ENCODE peak calls at places on chromosomes 16 and 17, in four cellular contexts. Z, I, H and O are unnamed samples. For H3K36me3, the result is how much of the 10 kb centered on the place peaks cover.

GRCh38 chr17:77322534-77323412 is 182.0 kb downstream of the SEC14L1 start:
- DNase-seq in Z (no peak), I (peak), H (peak), O (no peak)

GRCh38 chr17:1573932-1574696 is 11.5 kb upstream of the PITPNA start:
- DNase-seq in Z (peak), I (peak), H (peak), O (no peak)

GRCh38 chr16:19783847-19784736 is 66.0 kb downstream of the IQCK start:
- DNase-seq in I (no peak), H (no peak), Z (no peak), O (no peak)

GRCh38 chr17:41575336-41575735 is 3.5 kb upstream of the KRT9 start:
- DNase-seq in Z (no peak), I (no peak), H (no peak), O (no peak)

GRCh38 chr17:76973040-76973439 is 104.8 kb downstream of the MGAT5B start:
- DNase-seq in H (no peak), I (no peak), Z (no peak), O (no peak)

GRCh38 chr17:66714046-66715023 is 120.6 kb upstream of the CACNG5 start:
- DNase-seq in H (no peak), Z (no peak), I (no peak), O (no peak)

GRCh38 chr17:77419547-77420475 is 279.0 kb downstream of the SEC14L1 start:
- DNase-seq in Z (peak), H (no peak), I (no peak), O (no peak)

GRCh38 chr17:1942066-1942365 is 83.1 kb downstream of the RTN4RL1 start:
- DNase-seq in I (no peak), Z (no peak), H (no peak), O (no peak)

GRCh38 chr17:31224366-31224765 is 72.7 kb downstream of the OMG start:
- DNase-seq in I (no peak), Z (no peak), H (no peak), O (no peak)

GRCh38 chr17:75778861-75779249 is 5.8 kb upstream of the UNK start:
- DNase-seq in H (peak), I (no peak), Z (peak), O (no peak)

GRCh38 chr16:57764341-57765159 is 29.0 kb downstream of the KATNB1 start:
- DNase-seq in I (peak), Z (peak), H (peak), O (peak)

GRCh38 chr17:38918916-38919315 is 6.5 kb upstream of the LASP1NB start:
- DNase-seq in Z (no peak), H (no peak), I (no peak), O (no peak)

GRCh38 chr16:13866073-13866472 is 53.9 kb upstream of the ERCC4 start:
- DNase-seq in Z (peak), I (peak), H (peak), O (peak)

GRCh38 chr16:57807968-57808528 is 5.8 kb upstream of the KIFC3 start:
- DNase-seq in I (peak), H (peak), Z (peak), O (no peak)

GRCh38 chr16:31532120-31532519 is 4.4 kb downstream of the AHSP start:
- DNase-seq in Z (no peak), I (no peak), H (no peak), O (no peak)

GRCh38 chr16:1457489-1458245 is 13.3 kb upstream of the CCDC154 start:
- DNase-seq in I (no peak), Z (peak), H (no peak), O (no peak)
- H3K4me3 ChIP-seq in I (no peak), Z (no peak), H (no peak), O (no peak)

GRCh38 chr17:63647065-63647725 is 25.0 kb downstream of the MAP3K3 start:
- DNase-seq in I (no peak), H (no peak), Z (no peak), O (no peak)

GRCh38 chr17:63649813-63650212 is 27.6 kb downstream of the MAP3K3 start:
- DNase-seq in H (no peak), I (no peak), Z (no peak), O (no peak)

GRCh38 chr17:63646492-63646815 is 24.2 kb downstream of the MAP3K3 start:
- DNase-seq in H (no peak), I (no peak), Z (no peak), O (no peak)

GRCh38 chr17:63647936-63648335 is 25.7 kb downstream of the MAP3K3 start:
- DNase-seq in I (no peak), H (no peak), Z (no peak), O (no peak)

DNA sequence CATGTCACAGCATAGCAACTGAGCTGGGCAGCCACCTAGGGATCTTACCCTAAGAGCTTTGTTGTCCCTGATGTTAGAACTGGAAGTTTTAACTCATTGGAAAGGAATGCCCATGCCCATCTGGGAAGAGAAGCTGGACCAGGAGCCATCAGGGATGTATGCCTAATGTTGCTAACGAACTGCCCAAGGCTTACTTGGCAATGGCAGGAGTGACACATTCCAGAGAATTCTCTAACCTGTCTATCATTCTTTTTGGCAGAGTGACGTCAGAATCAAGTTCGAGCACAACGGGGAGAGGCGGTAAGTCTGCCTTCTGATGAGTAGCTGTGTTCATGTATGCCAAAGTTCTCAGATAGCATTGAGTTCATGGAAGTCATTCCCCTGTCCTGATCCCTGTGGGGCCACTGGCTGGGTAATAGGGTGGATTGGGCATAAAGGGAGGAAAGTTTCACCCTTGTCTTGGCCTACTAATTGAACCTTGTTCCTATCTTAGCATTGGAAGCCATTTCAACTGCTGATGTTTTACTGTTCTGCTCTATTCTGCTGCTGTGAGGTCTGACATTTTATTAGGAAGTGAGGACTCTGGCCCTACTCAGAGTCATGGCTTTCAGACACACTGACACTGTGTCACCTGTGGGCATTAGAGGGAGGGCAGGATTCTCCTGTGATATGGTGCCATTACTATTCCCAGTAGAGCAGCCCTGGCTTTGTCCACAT is 23.7 kb downstream of the MAP3K3 start:
- DNase-seq in Z (no peak), H (no peak), I (no peak), O (no peak)
- H3K27ac ChIP-seq in Z (no peak), H (peak), I (no peak), O (no peak)

DNA sequence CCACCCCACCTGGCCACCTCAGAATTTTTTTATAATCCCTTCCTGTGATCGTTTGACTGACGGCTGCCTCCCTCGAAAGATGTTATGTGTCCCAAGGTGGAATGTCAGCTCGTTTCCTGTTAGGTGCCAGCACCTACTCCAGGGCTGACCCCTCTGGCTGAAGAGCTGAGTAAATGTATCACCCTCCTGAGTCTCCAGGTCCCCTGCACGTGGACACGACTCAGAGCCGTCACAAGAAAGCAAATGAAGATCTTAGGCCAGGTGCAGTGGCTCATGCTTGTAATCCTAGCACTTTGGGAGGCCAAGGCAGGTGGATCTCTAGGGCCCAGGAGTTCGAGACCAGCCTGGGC is 273.2 kb downstream of the C16orf95 start:
- DNase-seq in I (no peak), Z (no peak), H (no peak), O (no peak)
- H3K36me3 ChIP-seq in I (under half), Z (under half), H (under half), O (under half)

DNA sequence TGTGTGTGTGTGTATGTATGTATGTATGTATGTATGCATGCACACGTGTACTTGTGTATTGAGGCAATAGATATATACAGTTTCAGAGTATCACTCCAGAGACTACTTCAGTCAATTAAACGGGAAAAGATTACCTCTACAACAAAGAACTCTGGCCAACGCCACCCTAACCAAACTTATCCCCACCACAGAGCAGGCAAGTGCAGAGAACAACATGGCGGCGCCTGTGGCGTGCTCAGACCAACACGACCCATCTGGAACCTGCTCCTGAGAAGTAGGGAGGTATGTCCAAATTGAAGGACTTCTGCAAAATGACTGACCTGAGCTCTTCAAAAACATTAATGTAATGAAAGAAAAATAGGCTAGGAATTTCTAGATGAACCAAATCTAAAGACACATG is 12.4 kb downstream of the USP22 start:
- DNase-seq in H (no peak), I (no peak), Z (no peak), O (no peak)
- H3K4me3 ChIP-seq in H (no peak), I (no peak), Z (no peak), O (no peak)

GRCh38 chr17:64081802-64082799 is 47.8 kb downstream of the ERN1 start:
- DNase-seq in I (peak), Z (peak), H (no peak), O (no peak)

GRCh38 chr17:64080174-64080618 is 49.7 kb downstream of the ERN1 start:
- DNase-seq in H (no peak), I (no peak), Z (no peak), O (no peak)

GRCh38 chr17:64074704-64075484 is 54.5 kb upstream of the ICAM2 start:
- DNase-seq in I (no peak), Z (no peak), H (no peak), O (no peak)

GRCh38 chr17:64073771-64074703 is 53.6 kb upstream of the ICAM2 start:
- DNase-seq in I (no peak), Z (no peak), H (no peak), O (no peak)

DNA sequence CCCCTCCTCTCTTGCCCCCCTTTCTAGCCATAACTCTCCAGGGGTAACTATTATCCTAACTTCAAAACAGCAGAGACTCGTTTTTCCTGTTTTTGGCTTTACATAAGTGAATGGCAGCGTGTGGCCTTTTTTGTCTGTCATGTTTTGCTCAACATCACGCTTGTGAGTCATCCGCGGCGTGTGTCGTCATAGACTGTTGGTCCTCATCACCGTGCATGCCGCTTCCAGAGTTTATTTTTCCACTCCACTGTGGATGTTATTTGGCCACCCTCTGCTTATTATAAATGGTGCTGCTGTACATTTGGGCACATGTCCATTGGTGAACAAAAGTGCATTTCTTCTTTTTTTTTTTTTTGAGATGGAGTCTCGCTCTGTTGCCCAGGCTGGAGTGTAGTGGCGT is 52.5 kb downstream of the ERN1 start:
- DNase-seq in H (peak), I (no peak), Z (no peak), O (no peak)
- H3K27ac ChIP-seq in H (peak), I (no peak), Z (no peak), O (no peak)

GRCh38 chr16:85248269-85248668 is 136.0 kb upstream of the CIBAR2 start:
- DNase-seq in I (no peak), H (no peak), Z (no peak), O (no peak)

GRCh38 chr16:85248857-85249256 is 136.6 kb upstream of the CIBAR2 start:
- DNase-seq in I (no peak), Z (no peak), H (no peak), O (no peak)

GRCh38 chr16:85245307-85246172 is 133.3 kb upstream of the CIBAR2 start:
- DNase-seq in Z (peak), I (peak), H (peak), O (no peak)

GRCh38 chr16:85246473-85246872 is 134.2 kb upstream of the CIBAR2 start:
- DNase-seq in H (no peak), I (no peak), Z (no peak), O (no peak)

GRCh38 chr16:85246973-85247372 is 134.7 kb upstream of the CIBAR2 start:
- DNase-seq in H (no peak), I (no peak), Z (no peak), O (no peak)
- H3K36me3 ChIP-seq in H (under half), I (under half), Z (under half), O (under half)

GRCh38 chr17:45224671-45225050 is 3.0 kb downstream of the FMNL1 start:
- DNase-seq in I (no peak), H (no peak), Z (peak), O (no peak)

GRCh38 chr17:45225051-45225700 is 3.5 kb downstream of the FMNL1 start:
- DNase-seq in Z (peak), H (no peak), I (no peak), O (no peak)

GRCh38 chr17:45227101-45227591 is 5.5 kb downstream of the FMNL1 start:
- DNase-seq in Z (no peak), H (no peak), I (no peak), O (no peak)

GRCh38 chr17:45226620-45227019 is 4.9 kb downstream of the FMNL1 start:
- DNase-seq in Z (no peak), I (no peak), H (no peak), O (no peak)

GRCh38 chr17:45225964-45226530 is 4.4 kb downstream of the FMNL1 start:
- DNase-seq in I (no peak), H (peak), Z (peak), O (no peak)
- H3K4me3 ChIP-seq in I (no peak), H (peak), Z (peak), O (no peak)

DNA sequence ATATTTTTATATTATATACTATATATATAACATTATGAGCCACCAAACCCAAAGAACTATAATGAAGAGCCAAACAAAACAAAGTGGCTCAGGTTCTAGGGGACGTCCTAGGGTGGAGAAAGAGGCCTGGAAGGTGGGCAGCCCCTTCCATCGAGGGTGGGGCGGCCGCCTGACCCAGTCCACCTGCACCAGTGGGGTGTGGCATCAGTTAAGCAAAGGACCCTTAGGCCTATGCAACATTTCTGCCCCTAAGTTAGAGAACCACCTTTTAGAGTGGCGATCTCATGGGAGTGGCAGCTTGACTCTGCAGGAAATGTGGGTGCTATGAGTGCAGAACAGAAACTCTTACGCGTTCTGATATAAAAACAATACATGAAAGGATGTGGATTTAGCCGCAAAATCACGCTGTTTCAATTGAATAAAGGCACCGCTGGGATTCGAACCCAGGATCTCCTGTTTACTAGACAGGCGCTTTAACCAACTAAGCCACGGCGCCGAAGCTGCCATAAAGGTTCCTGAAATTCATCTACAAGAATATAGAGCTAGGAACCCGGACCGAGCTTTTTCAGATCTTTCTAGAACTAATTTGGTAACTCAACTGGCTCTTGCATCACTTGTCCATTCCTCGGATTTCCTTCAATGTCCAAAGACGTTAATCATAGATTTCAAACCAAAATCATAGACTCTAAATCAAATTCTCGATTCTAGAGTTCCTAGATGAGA is 15.6 kb upstream of the AURKB start:
- DNase-seq in Z (peak), I (peak), H (peak), O (no peak)
- H3K27ac ChIP-seq in Z (peak), I (peak), H (peak), O (no peak)

GRCh38 chr16:59440-60059 is 5.9 kb downstream of the SNRNP25 start:
- DNase-seq in Z (peak), H (no peak), I (no peak), O (no peak)
- H3K36me3 ChIP-seq in Z (under half), H (half or more), I (under half), O (under half)